ENCODE peak calls at places on chromosome 14, in four cellular contexts. L is Karpas-422, M is H9, Q is keratinocyte. I is an unnamed sample.
A peak's percentile ranks its signal among the peaks of the same experiment; 100 is the strongest.

GRCh38 chr14:94970937-94971730 is 186.2 kb downstream of the DICER1 start:
- DNase-seq in M (no peak), L (no peak), Q (no peak), I (no peak)

GRCh38 chr14:89628521-89628920 is 211.5 kb upstream of the FOXN3 start:
- DNase-seq in Q (no peak), L (no peak), M (no peak), I (no peak)

GRCh38 chr14:81519200-81519998 is 14.3 kb downstream of the SEL1L start:
- DNase-seq in L (no peak), Q (no peak), M (no peak), I (no peak)

GRCh38 chr14:85466678-85467077 is 63.3 kb upstream of the FLRT2 start:
- DNase-seq in Q (no peak), L (no peak), M (no peak), I (peak; percentile 52)

GRCh38 chr14:25411933-25412757 is 362.2 kb upstream of the STXBP6 start:
- DNase-seq in L (peak; percentile 52), Q (no peak), M (peak; percentile 77), I (peak; percentile 31)

GRCh38 chr14:33891700-33892099 is 59.2 kb downstream of the EGLN3 start:
- DNase-seq in M (no peak), L (no peak), Q (no peak), I (no peak)

GRCh38 chr14:32984531-32984930 is 45.9 kb downstream of the NPAS3 start:
- DNase-seq in Q (no peak), L (no peak), M (no peak), I (no peak)

GRCh38 chr14:81927069-81927468 is 393.4 kb upstream of the SEL1L start:
- DNase-seq in Q (no peak), M (no peak), L (peak; percentile 44), I (no peak)

GRCh38 chr14:87934185-87934584 is 58.8 kb downstream of the GALC start:
- DNase-seq in M (no peak), Q (no peak), L (peak; percentile 66), I (no peak)

GRCh38 chr14:84254205-84254788 is 1275.6 kb upstream of the FLRT2 start:
- DNase-seq in Q (no peak), M (peak; percentile 33), L (no peak), I (no peak)

GRCh38 chr14:70269582-70269981 is 80.8 kb upstream of the SLC8A3 start:
- DNase-seq in M (no peak), L (no peak), Q (no peak), I (no peak)

GRCh38 chr14:25090716-25091454 is 40.9 kb upstream of the STXBP6 start:
- DNase-seq in M (no peak), Q (peak; percentile 21), L (no peak), I (peak; percentile 29)

GRCh38 chr14:95507701-95508103 is 8.7 kb downstream of the SYNE3 start:
- DNase-seq in L (no peak), Q (no peak), M (no peak), I (peak; percentile 93)

GRCh38 chr14:37708481-37708880 is 113.1 kb downstream of the TTC6 start:
- DNase-seq in M (no peak), L (no peak), Q (no peak), I (no peak)

GRCh38 chr14:93103392-93104080 is 12.2 kb downstream of the ITPK1 start:
- DNase-seq in Q (no peak), L (no peak), M (no peak), I (peak; percentile 85)
- H3K27ac ChIP-seq in Q (peak overlapping the region; percentile 41), L (no peak overlapping the region), M (no peak overlapping the region), I (no peak overlapping the region)

DNA sequence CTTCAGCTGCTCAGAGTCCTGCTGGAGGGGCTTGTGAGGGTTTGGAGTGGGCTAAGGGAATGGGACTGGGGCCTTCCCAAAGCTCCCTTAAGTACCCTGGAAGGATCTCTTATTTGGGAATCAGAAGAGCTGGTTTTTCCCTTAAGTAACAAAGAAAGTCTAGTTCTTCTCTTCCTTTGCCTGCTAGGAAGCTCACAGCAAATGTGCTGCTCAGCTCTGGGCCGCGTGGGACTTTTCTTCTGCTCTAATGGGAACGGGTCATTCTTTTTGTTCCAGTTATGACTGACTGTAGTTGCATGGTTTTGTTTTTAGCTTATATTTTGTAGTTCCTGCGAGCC is 6.0 kb downstream of the KIF26A start:
- DNase-seq in L (no peak), Q (no peak), M (no peak), I (peak; percentile 90)
- H4K20me1 ChIP-seq in L (peaks cover 14% of the 10 kb centered on the region), Q (no peaks in the 10 kb centered on the region), M (no peaks in the 10 kb centered on the region), I (no peaks in the 10 kb centered on the region)

DNA sequence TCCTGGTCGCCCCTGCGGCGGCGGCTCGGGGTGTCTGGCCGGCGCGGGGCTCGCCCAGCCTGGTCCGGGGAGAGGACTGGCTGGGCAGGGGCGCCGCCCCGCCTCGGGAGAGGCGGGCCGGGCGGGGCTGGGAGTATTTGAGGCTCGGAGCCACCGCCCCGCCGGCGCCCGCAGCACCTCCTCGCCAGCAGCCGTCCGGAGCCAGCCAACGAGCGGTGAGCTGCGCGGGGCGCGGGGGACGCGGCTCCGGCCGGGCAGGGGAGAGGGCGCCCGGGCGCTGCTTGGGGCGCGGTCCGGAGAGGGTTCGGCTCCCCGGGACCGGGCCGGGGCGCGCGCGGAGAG is at the start of gene LGALS3:
- DNase-seq in Q (no peak), M (peak; percentile 64), L (no peak), I (peak; percentile 97)
- H3K27me3 ChIP-seq in Q (no peaks in the 10 kb centered on the region), M (peaks cover 6% of the 10 kb centered on the region), L (no peaks in the 10 kb centered on the region), I (no peaks in the 10 kb centered on the region)

GRCh38 chr14:68401320-68401719 is 391.5 kb downstream of the ZFP36L1 start:
- DNase-seq in Q (peak; percentile 21), M (no peak), L (no peak), I (no peak)
- H3K27ac ChIP-seq in Q (peak overlapping the region; percentile 27), M (no peak overlapping the region), L (no peak overlapping the region), I (no peak overlapping the region)

GRCh38 chr14:30982583-30982982 is 42.9 kb upstream of the AP4S1 start:
- DNase-seq in L (peak; percentile 85), M (no peak), Q (no peak), I (no peak)

GRCh38 chr14:30972882-30973582 is 52.4 kb upstream of the AP4S1 start:
- DNase-seq in M (no peak), L (no peak), Q (no peak), I (no peak)

GRCh38 chr14:30980980-30981379 is 44.5 kb upstream of the AP4S1 start:
- DNase-seq in L (no peak), M (no peak), Q (no peak), I (no peak)

GRCh38 chr14:30974628-30975027 is 50.8 kb upstream of the AP4S1 start:
- DNase-seq in Q (no peak), M (no peak), L (no peak), I (no peak)

GRCh38 chr14:30977752-30978151 is 47.7 kb upstream of the AP4S1 start:
- DNase-seq in L (no peak), Q (no peak), M (no peak), I (no peak)
- H4K20me1 ChIP-seq in L (peaks cover 8% of the 10 kb centered on the region), Q (peaks cover 8% of the 10 kb centered on the region), M (no peaks in the 10 kb centered on the region), I (peaks cover 66% of the 10 kb centered on the region)

GRCh38 chr14:101557811-101558738 is 3.2 kb upstream of the DIO3 start:
- DNase-seq in L (no peak), M (no peak), Q (no peak), I (peak; percentile 91)

GRCh38 chr14:101557321-101557695 is 4.0 kb upstream of the DIO3 start:
- DNase-seq in M (no peak), L (no peak), Q (no peak), I (no peak)

GRCh38 chr14:101559624-101560533 is 1.4 kb upstream of the DIO3 start:
- DNase-seq in M (peak; percentile 51), L (no peak), Q (no peak), I (peak; percentile 97)

GRCh38 chr14:101559250-101559623 is 2.1 kb upstream of the DIO3 start:
- DNase-seq in L (no peak), Q (no peak), M (no peak), I (peak; percentile 91)

DNA sequence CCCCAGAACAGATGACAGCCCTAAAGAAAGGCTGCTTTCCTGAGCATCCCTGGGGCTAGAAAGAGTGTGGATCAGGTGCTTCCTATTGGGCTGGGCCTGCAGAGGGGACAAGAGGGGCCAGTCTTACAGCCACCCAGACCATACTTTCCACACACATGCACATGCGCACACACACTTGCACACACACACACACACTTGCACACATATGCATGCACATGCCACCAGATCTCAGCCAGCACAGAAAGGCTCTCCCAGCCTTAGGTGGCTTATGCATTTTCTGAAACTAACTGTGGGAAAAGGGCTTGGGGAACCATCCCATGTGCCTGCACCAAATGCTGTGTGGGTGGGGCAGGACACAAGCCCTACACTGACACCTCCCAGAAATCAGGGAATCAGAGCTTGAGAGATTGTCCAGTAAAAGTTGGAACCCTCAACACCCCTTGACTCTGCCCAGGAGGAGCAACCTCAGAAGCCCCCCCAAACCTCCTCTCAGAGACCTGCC is 2.5 kb upstream of the DIO3 start:
- DNase-seq in M (no peak), L (no peak), Q (no peak), I (peak; percentile 93)
- H3K27me3 ChIP-seq in M (peaks cover 49% of the 10 kb centered on the region), L (no peaks in the 10 kb centered on the region), Q (peaks cover 75% of the 10 kb centered on the region), I (peaks cover 59% of the 10 kb centered on the region)

DNA sequence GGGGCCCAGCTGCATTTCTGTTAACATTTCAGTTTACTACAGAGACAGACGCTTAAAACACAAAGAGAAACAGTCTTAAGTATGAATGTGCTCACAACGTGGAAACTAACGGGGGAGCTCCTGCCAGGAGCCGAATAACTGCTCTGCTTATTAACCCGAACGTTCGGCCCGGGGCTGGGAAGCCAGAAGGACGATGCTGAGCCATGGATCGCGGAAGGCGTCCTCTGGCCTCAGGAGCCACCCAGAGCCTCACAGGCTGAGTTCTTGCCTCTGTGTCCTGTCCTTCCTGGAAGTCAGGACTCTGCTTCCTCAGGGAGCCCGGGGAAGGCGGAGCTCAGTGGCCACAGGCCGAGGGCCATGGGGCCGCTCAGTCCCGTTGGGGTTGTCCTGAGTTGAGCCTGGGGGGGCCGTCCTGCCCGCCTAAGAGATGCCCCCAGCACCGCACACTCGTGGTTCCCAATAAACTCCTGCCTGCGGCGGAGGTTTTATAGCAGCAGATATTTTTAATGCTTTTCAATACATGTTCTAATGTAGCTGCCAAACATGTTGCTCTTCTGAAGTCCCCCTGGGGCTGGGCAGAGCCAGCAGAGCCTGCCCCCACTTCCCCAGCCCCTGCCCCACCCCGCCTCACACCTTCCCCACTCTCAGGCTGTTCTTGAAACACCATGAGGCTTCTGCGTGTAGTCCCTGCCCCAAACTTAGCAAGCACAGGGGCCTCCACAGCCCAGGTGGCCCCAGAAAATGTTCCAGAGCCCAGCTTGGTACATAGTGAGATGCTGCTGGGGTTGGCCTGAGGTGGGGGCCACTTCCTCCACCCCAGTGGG is 3.4 kb upstream of the TEX22 start:
- DNase-seq in L (no peak), Q (no peak), M (no peak), I (peak; percentile 84)
- H3K27ac ChIP-seq in L (no peak overlapping the region), Q (no peak overlapping the region), M (no peak overlapping the region), I (no peak overlapping the region)

GRCh38 chr14:93311082-93311481 is 21.8 kb downstream of the BTBD7 start:
- DNase-seq in M (no peak), L (no peak), Q (no peak), I (no peak)
- H4K20me1 ChIP-seq in M (no peaks in the 10 kb centered on the region), L (no peaks in the 10 kb centered on the region), Q (no peaks in the 10 kb centered on the region), I (peaks cover 27% of the 10 kb centered on the region)

DNA sequence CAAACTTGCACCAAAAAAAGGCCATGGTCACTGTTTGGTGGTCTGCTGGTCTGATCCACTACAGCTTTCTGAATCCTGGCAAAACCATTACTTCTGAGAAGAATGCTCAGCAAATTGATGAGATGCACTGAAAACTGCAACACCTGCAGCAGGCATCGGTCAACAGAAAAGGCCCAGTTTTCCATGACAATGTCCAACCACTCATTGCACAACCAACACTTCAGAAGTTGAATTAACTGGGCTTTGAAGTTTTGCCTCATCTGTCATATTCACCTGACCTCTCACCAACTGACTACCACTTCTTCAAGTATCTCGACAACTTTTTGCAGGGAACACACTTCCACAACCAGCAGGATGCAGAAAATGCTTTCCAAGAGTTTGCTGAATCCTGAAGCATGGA is 7.0 kb upstream of the DHRS2 start:
- DNase-seq in M (no peak), L (no peak), Q (no peak), I (no peak)
- H3K27me3 ChIP-seq in M (no peaks in the 10 kb centered on the region), L (no peaks in the 10 kb centered on the region), Q (no peaks in the 10 kb centered on the region), I (peaks cover 7% of the 10 kb centered on the region)

I was measured in osteoblast.